ENCODE peak calls at places on chromosomes 1 and 21, in eight cellular contexts. R, V, K, P, J, U, Q and T are unnamed samples.

GRCh38 chr1:59124166-59124565 is 172.7 kb upstream of the FGGY start:
- DNase-seq in R (no peak), U (no peak), K (peak; percentile 50), J (no peak), V (no peak), P (no peak), Q (no peak), T (no peak)

GRCh38 chr1:34763142-34763781 is 3.7 kb downstream of the GJB4 start:
- DNase-seq in U (peak; percentile 96), P (no peak), Q (no peak), R (no peak), K (no peak), V (no peak), J (no peak), T (no peak)

GRCh38 chr21:34592120-34592561 is 22.8 kb downstream of the RCAN1 start:
- DNase-seq in J (no peak), K (no peak), U (no peak), P (peak; percentile 68), V (no peak), Q (peak; percentile 79), R (peak; percentile 64), T (no peak)

GRCh38 chr1:48061162-48062136 is 64.3 kb upstream of the TRABD2B start:
- DNase-seq in U (peak; percentile 78), P (peak; percentile 84), V (peak; percentile 49), K (peak; percentile 62), J (no peak), Q (peak; percentile 57), R (no peak), T (no peak)

GRCh38 chr1:232590742-232591082 is 39.2 kb downstream of the SIPA1L2 start:
- DNase-seq in Q (no peak), J (no peak), K (no peak), P (no peak), R (no peak), V (peak; percentile 25), U (no peak), T (no peak)

GRCh38 chr1:209689484-209689883 is 14.3 kb downstream of the G0S2 start:
- DNase-seq in R (no peak), J (no peak), P (no peak), K (no peak), U (peak; percentile 65), Q (no peak), V (no peak), T (no peak)

GRCh38 chr1:153503766-153504165 is 32.0 kb downstream of the S100A6 start:
- DNase-seq in U (no peak), V (no peak), R (no peak), P (no peak), K (no peak), Q (no peak), J (no peak), T (no peak)

GRCh38 chr1:157403203-157403602 is 149.1 kb downstream of the FCRL5 start:
- DNase-seq in U (peak; percentile 31), J (no peak), R (no peak), Q (no peak), V (peak; percentile 30), P (no peak), K (no peak), T (no peak)

GRCh38 chr21:15301736-15302135 is 236.9 kb upstream of the NRIP1 start:
- DNase-seq in R (no peak), V (no peak), Q (no peak), J (no peak), K (no peak), U (peak; percentile 24), P (no peak), T (no peak)

GRCh38 chr21:43268804-43269186 is 100.0 kb downstream of the CRYAA start:
- DNase-seq in P (no peak), R (no peak), V (no peak), J (peak; percentile 46), U (no peak), K (no peak), Q (no peak), T (no peak)

GRCh38 chr1:209884249-209884648 is 53.8 kb upstream of the SYT14 start:
- DNase-seq in J (no peak), Q (no peak), P (no peak), V (no peak), R (no peak), U (peak; percentile 40), K (no peak), T (no peak)

GRCh38 chr1:77536813-77537212 is 145.6 kb downstream of the ZZZ3 start:
- DNase-seq in R (no peak), K (no peak), Q (no peak), V (no peak), U (peak; percentile 98), J (no peak), P (no peak), T (no peak)

GRCh38 chr1:108664426-108664950 is 3.6 kb upstream of the HENMT1 start:
- DNase-seq in R (no peak), Q (no peak), U (no peak), J (no peak), P (no peak), V (no peak), K (no peak), T (no peak)

GRCh38 chr1:117802546-117803257 is 126.7 kb downstream of the GDAP2 start:
- DNase-seq in P (no peak), V (no peak), J (no peak), Q (no peak), R (no peak), U (no peak), K (no peak), T (no peak)

GRCh38 chr1:54967372-54967771 is 13.1 kb upstream of the TMEM61 start:
- DNase-seq in P (no peak), Q (no peak), K (no peak), R (no peak), U (peak; percentile 38), V (no peak), J (no peak), T (no peak)

GRCh38 chr1:160795951-160796383 is at the start of gene LY9:
- DNase-seq in J (peak; percentile 92), Q (no peak), R (no peak), V (peak; percentile 99), P (no peak), U (no peak), K (peak; percentile 18), T (peak; percentile 76)

GRCh38 chr1:205519541-205520131 is 15.2 kb downstream of the CDK18 start:
- DNase-seq in Q (no peak), U (no peak), V (no peak), R (no peak), J (no peak), K (no peak), P (no peak), T (no peak)

GRCh38 chr1:97144527-97144926 is 422.9 kb downstream of the PTBP2 start:
- DNase-seq in V (no peak), J (no peak), P (no peak), Q (no peak), U (peak; percentile 81), K (no peak), R (no peak), T (no peak)

GRCh38 chr1:99589186-99589636 is 56.7 kb upstream of the PALMD start:
- DNase-seq in K (no peak), Q (no peak), R (no peak), P (no peak), J (no peak), V (no peak), U (no peak), T (no peak)

GRCh38 chr21:28979092-28979491 is 13.6 kb downstream of the LTN1 start:
- DNase-seq in P (no peak), U (no peak), Q (no peak), K (no peak), R (no peak), J (no peak), V (no peak), T (no peak)
- H3K36me3 ChIP-seq in P (peaks cover 46% of the 10 kb centered on the region), U (peaks cover 44% of the 10 kb centered on the region), Q (peaks cover 98% of the 10 kb centered on the region), K (no peaks in the 10 kb centered on the region), R (peaks cover 73% of the 10 kb centered on the region), J (peaks cover 31% of the 10 kb centered on the region), V (no peaks in the 10 kb centered on the region), T (peaks cover 60% of the 10 kb centered on the region)

DNA sequence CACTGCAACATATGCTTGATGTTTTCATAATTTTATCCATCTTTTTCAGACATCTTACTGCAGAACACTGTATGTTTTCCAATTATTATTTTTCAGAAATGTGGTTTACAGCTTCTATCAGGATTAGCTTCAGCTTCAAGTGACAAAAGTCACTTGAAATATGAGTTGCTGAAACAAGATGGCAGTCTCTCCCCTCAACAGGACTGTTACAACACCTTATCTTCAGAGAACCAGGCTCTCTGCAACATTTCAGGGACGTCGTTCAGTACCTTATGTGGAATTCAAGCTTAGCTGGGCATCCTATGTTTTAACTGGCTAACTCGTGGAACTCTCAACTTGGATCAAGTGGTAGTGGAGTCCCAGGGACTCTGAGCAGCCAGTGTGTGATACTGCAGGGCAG is 2.0 kb upstream of the UBE2G2 start:
- DNase-seq in V (no peak), K (no peak), R (no peak), U (no peak), Q (no peak), J (no peak), P (peak; percentile 64), T (no peak)
- H3K36me3 ChIP-seq in V (peaks cover 5% of the 10 kb centered on the region), K (no peaks in the 10 kb centered on the region), R (peaks cover 44% of the 10 kb centered on the region), U (peaks cover 61% of the 10 kb centered on the region), Q (peaks cover 56% of the 10 kb centered on the region), J (peaks cover 22% of the 10 kb centered on the region), P (peaks cover 15% of the 10 kb centered on the region), T (peaks cover 17% of the 10 kb centered on the region)

DNA sequence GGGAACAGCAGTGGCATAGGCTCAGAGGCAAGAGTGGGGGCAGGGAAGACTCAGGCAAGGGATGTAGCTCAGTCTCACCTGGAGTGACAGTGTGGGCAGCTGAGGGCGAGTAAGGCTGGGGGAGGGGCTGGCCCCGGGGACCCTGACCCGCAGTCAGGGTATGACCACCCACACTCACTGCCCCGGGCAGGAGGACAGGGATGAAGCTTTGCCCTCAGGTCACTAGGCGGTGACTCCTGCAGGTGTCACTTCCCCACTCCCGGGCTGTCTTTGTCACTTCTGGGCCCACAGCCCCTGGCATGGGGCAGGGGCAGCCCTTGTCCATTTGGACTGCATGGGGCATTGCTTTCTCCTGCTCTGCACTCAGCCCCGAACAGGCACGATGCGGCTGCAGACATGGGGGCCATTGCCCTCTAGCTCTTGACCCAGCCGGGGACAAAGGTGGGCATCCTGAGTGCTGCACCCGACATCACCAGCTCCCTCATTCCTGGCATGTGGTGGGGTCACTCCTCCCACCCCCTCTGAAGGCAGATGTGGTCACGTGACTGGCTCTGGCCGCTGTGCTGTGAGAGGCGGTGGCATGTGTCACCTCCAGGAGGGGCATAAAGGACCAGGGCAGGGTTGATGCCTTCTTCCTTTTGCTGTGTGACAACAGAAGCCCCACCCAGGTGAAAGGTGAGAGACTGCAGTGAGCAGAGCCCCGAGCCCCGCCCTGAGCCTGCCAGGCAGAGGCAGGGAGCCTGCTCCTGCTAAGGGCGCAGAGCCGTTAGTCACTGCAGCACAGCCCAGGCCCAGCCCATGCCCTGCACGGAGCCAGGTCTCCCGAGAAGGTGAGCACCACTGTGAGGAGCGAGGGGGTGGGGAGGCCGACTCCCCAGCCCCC is 66.0 kb downstream of the MATN1 start:
- DNase-seq in Q (no peak), J (peak; percentile 24), P (no peak), R (peak; percentile 76), U (peak; percentile 59), K (no peak), V (no peak), T (no peak)
- H3K36me3 ChIP-seq in Q (no peaks in the 10 kb centered on the region), J (no peaks in the 10 kb centered on the region), P (no peaks in the 10 kb centered on the region), R (no peaks in the 10 kb centered on the region), U (no peaks in the 10 kb centered on the region), K (no peaks in the 10 kb centered on the region), V (no peaks in the 10 kb centered on the region), T (no peaks in the 10 kb centered on the region)

DNA sequence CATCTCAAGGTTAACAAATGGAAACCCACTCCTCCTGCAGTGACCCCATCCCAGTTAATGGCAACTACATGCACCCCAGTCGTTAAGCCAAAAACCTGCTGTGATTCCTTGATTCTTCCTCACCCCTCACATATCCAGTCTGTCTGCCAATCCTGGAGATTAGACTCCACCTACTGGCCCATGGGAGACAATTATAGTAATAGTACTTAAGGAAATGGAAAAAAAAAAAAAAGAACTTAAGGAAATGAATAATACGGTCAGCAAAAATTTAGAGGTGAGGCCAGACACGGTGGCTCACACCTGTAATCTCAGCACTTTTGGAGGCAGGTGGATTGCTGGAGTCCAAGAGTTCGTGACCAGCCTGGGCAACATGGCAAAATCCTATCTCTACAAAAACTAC is 7.0 kb downstream of the NOL9 start:
- DNase-seq in J (no peak), K (no peak), U (peak; percentile 34), Q (no peak), P (no peak), V (no peak), R (no peak), T (no peak)
- H3K36me3 ChIP-seq in J (peaks cover 24% of the 10 kb centered on the region), K (no peaks in the 10 kb centered on the region), U (peaks cover 67% of the 10 kb centered on the region), Q (peaks cover 86% of the 10 kb centered on the region), P (peaks cover 42% of the 10 kb centered on the region), V (peaks cover 7% of the 10 kb centered on the region), R (peaks cover 77% of the 10 kb centered on the region), T (peaks cover 35% of the 10 kb centered on the region)